ENCODE peak calls at places on chromosomes 4 and X, in five cellular contexts. Z is mammary epithelial cell, X is GM23248, Y is neural progenitor cell, O is fibroblast of lung. E is an unnamed sample.

GRCh38 chrX:13046035-13046851 is 1.8 kb upstream of the FAM9C start:
- DNase-seq in Z (no peak), X (no peak), Y (no peak), O (no peak), E (no peak)

GRCh38 chr4:141346144-141346543 is 125.4 kb downstream of the ZNF330 start:
- DNase-seq in Z (peak; percentile 39), X (peak; percentile 83), Y (peak; percentile 7), O (peak; percentile 81), E (no peak)

GRCh38 chrX:25432396-25432795 is 416.6 kb upstream of the ARX start:
- DNase-seq in Z (no peak), X (no peak), Y (no peak), O (no peak), E (no peak)

GRCh38 chrX:37776987-37777325 is 2.9 kb upstream of the CYBB start:
- DNase-seq in Z (no peak), X (no peak), Y (no peak), O (no peak), E (no peak)

GRCh38 chr4:135833529-135833928 is 1631.9 kb upstream of the PABPC4L start:
- DNase-seq in Z (no peak), X (no peak), Y (no peak), O (no peak), E (no peak)

GRCh38 chr4:156946508-156947197 is 24.9 kb downstream of the PDGFC start:
- DNase-seq in Z (peak; percentile 98), X (peak; percentile 99), Y (no peak), O (peak; percentile 98), E (no peak)

GRCh38 chrX:8042304-8042703 is 115.1 kb upstream of the PNPLA4 start:
- DNase-seq in Z (peak; percentile 26), X (no peak), Y (peak; percentile 11), O (no peak), E (peak; percentile 59)

GRCh38 chr4:73853246-73853704 is at the start of gene PF4V1:
- DNase-seq in Z (no peak), X (peak; percentile 61), Y (peak; percentile 51), O (no peak), E (peak; percentile 93)

GRCh38 chrX:111168314-111168713 is 72.3 kb downstream of the PAK3 start:
- DNase-seq in Z (peak; percentile 12), X (peak; percentile 13), Y (peak; percentile 73), O (peak; percentile 0), E (peak; percentile 72)

GRCh38 chrX:33190016-33190415 is 21.3 kb downstream of the DMD start:
- DNase-seq in Z (no peak), X (no peak), Y (no peak), O (peak; percentile 24), E (no peak)

GRCh38 chrX:63746278-63746677 is 38.7 kb downstream of the ARHGEF9 start:
- DNase-seq in Z (peak; percentile 12), X (no peak), Y (no peak), O (no peak), E (no peak)

GRCh38 chr4:121822796-121823504 is 733 bp downstream of the CCNA2 start:
- DNase-seq in Z (peak; percentile 10), X (peak; percentile 64), Y (peak; percentile 52), O (peak; percentile 24), E (peak; percentile 74)

GRCh38 chr4:1049591-1049905 is 38.1 kb downstream of the FGFRL1 start:
- DNase-seq in Z (no peak), X (no peak), Y (peak; percentile 5), O (no peak), E (no peak)

GRCh38 chrX:8272846-8273245 is 101.8 kb upstream of the VCX2 start:
- DNase-seq in Z (no peak), X (no peak), Y (no peak), O (peak; percentile 0), E (no peak)

GRCh38 chr4:146490106-146490505 is 31.6 kb downstream of the SLC10A7 start:
- DNase-seq in Z (no peak), X (no peak), Y (no peak), O (no peak), E (no peak)

GRCh38 chr4:157315968-157316367 is 95.4 kb downstream of the GRIA2 start:
- DNase-seq in Z (no peak), X (peak; percentile 7), Y (no peak), O (no peak), E (no peak)

GRCh38 chr4:75662626-75663025 is 10.6 kb downstream of the G3BP2 start:
- DNase-seq in Z (no peak), X (no peak), Y (no peak), O (no peak), E (no peak)

GRCh38 chr4:176052744-176053143 is 12.9 kb upstream of the WDR17 start:
- DNase-seq in Z (no peak), X (no peak), Y (no peak), O (no peak), E (no peak)

GRCh38 chr4:109301691-109302365 is 630 bp downstream of the COL25A1 start:
- DNase-seq in Z (no peak), X (peak; percentile 11), Y (peak; percentile 4), O (no peak), E (peak; percentile 63)

GRCh38 chr4:113212613-113213012 is 163.2 kb downstream of the ANK2 start:
- DNase-seq in Z (no peak), X (no peak), Y (peak; percentile 45), O (no peak), E (no peak)

GRCh38 chr4:21765810-21766407 is 182.7 kb downstream of the KCNIP4 start:
- DNase-seq in Z (peak; percentile 73), X (peak; percentile 61), Y (peak; percentile 65), O (peak; percentile 55), E (peak; percentile 90)
- H3K27ac ChIP-seq in Z (no peak overlapping the region), X (no peak overlapping the region), Y (no peak overlapping the region), O (no peak overlapping the region), E (no peak overlapping the region)

DNA sequence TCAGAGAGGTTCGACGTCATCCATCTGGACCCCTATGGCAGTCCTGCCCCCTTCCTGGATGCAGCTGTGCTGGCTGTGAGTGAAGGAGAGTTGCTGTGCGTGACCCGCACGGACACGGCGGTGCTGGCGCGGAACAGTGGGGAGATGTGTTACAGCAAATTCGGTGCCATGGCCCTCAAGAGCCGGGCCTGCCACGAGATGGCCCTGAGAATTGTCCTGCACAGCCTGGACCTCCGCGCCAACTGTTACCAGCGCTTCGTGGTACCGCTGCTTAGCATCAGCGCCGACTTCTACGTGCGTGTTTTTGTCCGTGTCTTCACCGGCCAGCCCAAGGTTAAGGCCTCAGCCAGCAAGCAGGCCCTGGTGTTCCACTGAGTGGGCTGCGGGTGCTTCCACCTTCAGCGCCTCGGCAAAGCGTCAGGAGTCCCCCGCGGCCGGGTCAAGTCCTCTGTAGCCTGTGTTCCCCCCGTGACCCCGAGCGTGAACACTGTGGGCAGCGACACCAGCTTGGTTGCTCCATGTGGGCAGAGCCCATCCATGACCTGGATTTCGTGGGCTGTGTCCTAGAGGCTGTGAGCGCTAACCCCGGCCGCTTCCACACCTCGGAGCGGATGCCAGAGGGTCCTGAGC is 186.7 kb upstream of the SLITRK2 start:
- DNase-seq in Z (no peak), X (no peak), Y (no peak), O (no peak), E (no peak)
- H3K9me3 ChIP-seq in Z (peaks cover 18% of the 10 kb centered on the region), X (no peaks in the 10 kb centered on the region), Y (no peaks in the 10 kb centered on the region), O (no peaks in the 10 kb centered on the region), E (peaks cover 13% of the 10 kb centered on the region)

GRCh38 chr4:139665690-139666529 is at the start of gene MGST2:
- DNase-seq in Z (peak; percentile 61), X (peak; percentile 81), Y (peak; percentile 73), O (peak; percentile 73), E (peak; percentile 90)

GRCh38 chr4:139665079-139665689 is 435 bp upstream of the MGST2 start:
- DNase-seq in Z (no peak), X (no peak), Y (no peak), O (no peak), E (no peak)

GRCh38 chr4:139668036-139668435 is 2.4 kb downstream of the MGST2 start:
- DNase-seq in Z (no peak), X (no peak), Y (no peak), O (no peak), E (no peak)

GRCh38 chr4:139668658-139669201 is 3.1 kb downstream of the MGST2 start:
- DNase-seq in Z (no peak), X (no peak), Y (no peak), O (no peak), E (peak; percentile 59)

GRCh38 chr4:139666735-139667266 is 1.2 kb downstream of the MGST2 start:
- DNase-seq in Z (peak; percentile 36), X (no peak), Y (peak; percentile 19), O (peak; percentile 70), E (no peak)
- H3K9ac ChIP-seq in Z (peak overlapping the region; percentile 56), X (peak overlapping the region; percentile 81), Y (no peak overlapping the region), O (no peak overlapping the region), E (peak overlapping the region; percentile 91)

DNA sequence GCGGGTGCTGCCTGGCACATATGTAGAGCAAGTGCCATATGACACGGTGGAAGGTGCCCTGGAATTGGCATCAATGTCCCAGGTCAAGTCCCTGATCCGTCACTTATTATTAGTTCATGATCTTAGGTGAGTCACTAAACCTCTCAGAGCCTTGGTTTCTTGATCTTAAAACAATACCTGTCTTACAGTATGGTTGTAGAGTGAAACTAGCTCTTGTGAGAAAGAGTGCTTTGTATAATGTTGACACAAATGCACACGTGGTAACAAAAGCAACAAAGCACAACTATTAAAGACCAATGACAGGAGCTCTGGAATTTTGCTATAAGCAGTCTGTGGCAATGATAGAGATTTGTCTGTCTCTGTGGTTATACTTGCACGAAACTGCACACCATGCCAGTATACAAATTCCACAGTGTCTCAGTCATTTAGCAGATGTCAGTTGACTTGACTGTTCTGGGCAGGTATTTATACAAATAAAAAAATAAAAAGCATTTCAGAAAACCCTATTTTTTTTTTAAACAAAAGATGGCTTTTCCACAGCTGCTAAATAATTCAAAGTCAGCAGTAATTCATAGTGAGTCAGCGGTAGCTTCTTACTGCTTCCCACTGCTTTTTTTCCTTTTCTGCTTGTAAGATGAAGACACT is 19.7 kb upstream of the ACSL1 start:
- DNase-seq in Z (peak; percentile 99), X (peak; percentile 76), Y (no peak), O (peak; percentile 25), E (no peak)
- H3K27ac ChIP-seq in Z (peak overlapping the region; percentile 86), X (no peak overlapping the region), Y (no peak overlapping the region), O (no peak overlapping the region), E (no peak overlapping the region)

DNA sequence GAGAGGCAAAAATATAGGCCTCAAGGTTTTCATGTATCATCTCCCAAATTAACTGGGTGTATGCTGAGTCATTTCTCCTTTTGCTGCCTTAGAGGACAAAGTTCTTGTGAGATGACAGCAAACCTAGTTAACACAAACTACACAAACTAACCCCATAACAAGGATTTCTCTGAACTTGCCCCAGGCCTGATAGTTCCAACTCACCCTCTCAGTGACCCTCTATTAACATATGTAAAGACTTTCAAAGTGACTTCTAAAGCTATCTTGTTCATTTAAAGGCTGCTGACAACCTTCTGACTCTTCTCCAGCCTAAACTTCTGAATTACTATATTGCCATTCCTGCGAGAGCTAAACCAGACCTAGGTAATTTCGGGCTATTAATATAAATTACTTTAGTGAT is 43.2 kb upstream of the CCDC149 start:
- DNase-seq in Z (no peak), X (no peak), Y (no peak), O (no peak), E (no peak)
- H3K9me3 ChIP-seq in Z (peaks cover 3% of the 10 kb centered on the region), X (no peaks in the 10 kb centered on the region), Y (no peaks in the 10 kb centered on the region), O (no peaks in the 10 kb centered on the region), E (no peaks in the 10 kb centered on the region)

E was measured in endodermal cell.